ENCODE peak calls at places on chromosome 13, in nine cellular contexts. H, G, W, C, A, K, X, D and Y are unnamed samples.

GRCh38 chr13:24007979-24008620 is 110.8 kb upstream of the C1QTNF9B start:
- DNase-seq in H (no peak), G (no peak), W (no peak), C (no peak), A (no peak), K (no peak), X (no peak), D (no peak), Y (no peak)

GRCh38 chr13:44300895-44301638 is 72.6 kb upstream of the SERP2 start:
- DNase-seq in H (no peak), G (peak; percentile 94), W (no peak), C (peak; percentile 64), A (no peak), K (no peak), X (no peak), D (no peak), Y (no peak)

GRCh38 chr13:88622362-88622973 is 951.3 kb downstream of the SLITRK5 start:
- DNase-seq in H (no peak), G (no peak), W (no peak), C (peak; percentile 59), A (no peak), K (no peak), X (no peak), D (no peak), Y (no peak)

GRCh38 chr13:29763426-29764180 is 86.8 kb downstream of the UBL3 start:
- DNase-seq in H (no peak), G (no peak), W (no peak), C (no peak), A (no peak), K (no peak), X (no peak), D (no peak), Y (no peak)

GRCh38 chr13:71254384-71254783 is 612.6 kb downstream of the DACH1 start:
- DNase-seq in H (no peak), G (no peak), W (no peak), C (no peak), A (no peak), K (no peak), X (no peak), D (no peak), Y (no peak)

GRCh38 chr13:30762643-30763042 is 27.3 kb downstream of the ALOX5AP start:
- DNase-seq in H (no peak), G (no peak), W (no peak), C (no peak), A (no peak), K (no peak), X (no peak), D (no peak), Y (no peak)

GRCh38 chr13:97696921-97697320 is 256.6 kb upstream of the IPO5 start:
- DNase-seq in H (no peak), G (no peak), W (no peak), C (no peak), A (no peak), K (no peak), X (no peak), D (no peak), Y (no peak)

GRCh38 chr13:101514695-101515275 is 62.3 kb downstream of the ITGBL1 start:
- DNase-seq in H (no peak), G (peak; percentile 29), W (peak; percentile 5), C (no peak), A (no peak), K (peak; percentile 12), X (no peak), D (no peak), Y (no peak)

GRCh38 chr13:24452044-24452443 is 60.5 kb downstream of the PARP4 start:
- DNase-seq in H (no peak), G (no peak), W (no peak), C (no peak), A (no peak), K (no peak), X (no peak), D (no peak), Y (no peak)

GRCh38 chr13:92225861-92226260 is 827.4 kb downstream of the GPC5 start:
- DNase-seq in H (no peak), G (no peak), W (no peak), C (no peak), A (no peak), K (no peak), X (no peak), D (no peak), Y (no peak)

GRCh38 chr13:47433461-47434005 is 536.7 kb upstream of the HTR2A start:
- DNase-seq in H (no peak), G (no peak), W (no peak), C (no peak), A (no peak), K (no peak), X (no peak), D (no peak), Y (no peak)

GRCh38 chr13:36382030-36382429 is 35.8 kb upstream of the SPART start:
- DNase-seq in H (no peak), G (peak; percentile 21), W (no peak), C (peak; percentile 14), A (no peak), K (no peak), X (no peak), D (no peak), Y (no peak)

GRCh38 chr13:51380269-51380668 is 40.8 kb downstream of the SERPINE3 start:
- DNase-seq in H (no peak), G (no peak), W (no peak), C (no peak), A (no peak), K (no peak), X (no peak), D (no peak), Y (no peak)

GRCh38 chr13:95485045-95485517 is 67.4 kb upstream of the CLDN10 start:
- DNase-seq in H (no peak), G (no peak), W (no peak), C (no peak), A (no peak), K (no peak), X (no peak), D (no peak), Y (no peak)

GRCh38 chr13:34346626-34347025 is 528.7 kb downstream of the RFC3 start:
- DNase-seq in H (no peak), G (no peak), W (no peak), C (no peak), A (no peak), K (no peak), X (no peak), D (no peak), Y (no peak)

GRCh38 chr13:30720470-30720869 is 14.9 kb upstream of the ALOX5AP start:
- DNase-seq in H (no peak), G (no peak), W (no peak), C (no peak), A (no peak), K (peak; percentile 38), X (no peak), D (no peak), Y (no peak)

GRCh38 chr13:32125221-32125621 is 93.6 kb downstream of the FRY start:
- DNase-seq in H (no peak), G (no peak), W (no peak), C (no peak), A (no peak), K (no peak), X (no peak), D (no peak), Y (no peak)

GRCh38 chr13:108315273-108315672 is 45.8 kb downstream of the TNFSF13B start:
- DNase-seq in H (no peak), G (no peak), W (no peak), C (no peak), A (no peak), K (peak; percentile 26), X (no peak), D (no peak), Y (no peak)

GRCh38 chr13:110643768-110644421 is 28.6 kb downstream of the NAXD start:
- DNase-seq in H (no peak), G (no peak), W (no peak), C (no peak), A (no peak), K (no peak), X (no peak), D (no peak), Y (no peak)

GRCh38 chr13:105196052-105196451 is 1339.4 kb downstream of the EFNB2 start:
- DNase-seq in H (no peak), G (peak; percentile 43), W (no peak), C (no peak), A (no peak), K (no peak), X (peak; percentile 4), D (no peak), Y (no peak)

GRCh38 chr13:113854238-113855011 is 9.5 kb downstream of the GAS6 start:
- DNase-seq in H (no peak), G (no peak), W (no peak), C (no peak), A (no peak), K (no peak), X (peak; percentile 81), D (no peak), Y (peak; percentile 33)

GRCh38 chr13:106440846-106441245 is 94.6 kb downstream of the EFNB2 start:
- DNase-seq in H (no peak), G (no peak), W (no peak), C (no peak), A (no peak), K (no peak), X (no peak), D (no peak), Y (no peak)

GRCh38 chr13:102870677-102871415 is 25.0 kb downstream of the ERCC5 start:
- DNase-seq in H (no peak), G (peak; percentile 25), W (peak; percentile 63), C (no peak), A (peak; percentile 14), K (peak; percentile 27), X (peak; percentile 73), D (peak; percentile 24), Y (peak; percentile 46)

GRCh38 chr13:53074119-53074518 is 45.5 kb downstream of the OLFM4 start:
- DNase-seq in H (no peak), G (no peak), W (no peak), C (no peak), A (no peak), K (no peak), X (no peak), D (no peak), Y (no peak)

GRCh38 chr13:110542311-110542796 is 19.2 kb downstream of the RAB20 start:
- DNase-seq in H (no peak), G (no peak), W (no peak), C (no peak), A (no peak), K (no peak), X (no peak), D (no peak), Y (no peak)

GRCh38 chr13:76972430-76972829 is 19.5 kb upstream of the CLN5 start:
- DNase-seq in H (no peak), G (no peak), W (peak; percentile 1), C (no peak), A (no peak), K (no peak), X (no peak), D (no peak), Y (peak; percentile 8)

GRCh38 chr13:25291691-25292090 is 4.4 kb upstream of the MTMR6 start:
- DNase-seq in H (no peak), G (no peak), W (no peak), C (no peak), A (no peak), K (no peak), X (no peak), D (no peak), Y (no peak)

GRCh38 chr13:40993119-40993518 is 26.0 kb downstream of the ELF1 start:
- DNase-seq in H (no peak), G (no peak), W (no peak), C (no peak), A (no peak), K (no peak), X (no peak), D (no peak), Y (no peak)

GRCh38 chr13:40275636-40276035 is 390.8 kb downstream of the FOXO1 start:
- DNase-seq in H (no peak), G (no peak), W (no peak), C (no peak), A (no peak), K (no peak), X (peak; percentile 12), D (no peak), Y (no peak)

GRCh38 chr13:20186771-20187170 is 6.0 kb downstream of the GJB2 start:
- DNase-seq in H (no peak), G (no peak), W (no peak), C (no peak), A (no peak), K (no peak), X (no peak), D (no peak), Y (no peak)

GRCh38 chr13:25178070-25178469 is 6.0 kb upstream of the AMER2 start:
- DNase-seq in H (no peak), G (no peak), W (no peak), C (no peak), A (no peak), K (no peak), X (no peak), D (no peak), Y (peak; percentile 27)